ENCODE peak calls at places on chromosome 2, in six cellular contexts. Q is NCI-H1930, Y is Calu3, W is AML-193, P is left ventricle myocardium superior, B is ovary. E is an unnamed sample.

GRCh38 chr2:169775765-169776482 is 22.7 kb upstream of the SSB start:
- DNase-seq in Q (no peak), Y (no peak), W (no peak), P (no peak), B (no peak), E (no peak)

GRCh38 chr2:182098648-182099047 is 113.0 kb downstream of the PPP1R1C start:
- DNase-seq in Q (no peak), Y (no peak), W (no peak), P (no peak), B (no peak), E (no peak)

GRCh38 chr2:36561223-36561944 is 36.6 kb downstream of the FEZ2 start:
- DNase-seq in Q (no peak), Y (peak), W (no peak), P (no peak), B (no peak), E (peak)

GRCh38 chr2:145095641-145096435 is 575.9 kb upstream of the ZEB2 start:
- DNase-seq in Q (no peak), Y (no peak), W (no peak), P (no peak), B (no peak), E (no peak)

GRCh38 chr2:195319548-195320415 is 337.2 kb upstream of the SLC39A10 start:
- DNase-seq in Q (no peak), Y (no peak), W (no peak), P (no peak), B (no peak), E (peak)

GRCh38 chr2:30470426-30470825 is 23.4 kb downstream of the LCLAT1 start:
- DNase-seq in Q (no peak), Y (no peak), W (no peak), P (no peak), B (no peak), E (no peak)

GRCh38 chr2:149715005-149715592 is 127.5 kb upstream of the MMADHC start:
- DNase-seq in Q (no peak), Y (peak), W (peak), P (no peak), B (no peak), E (peak)

GRCh38 chr2:241049739-241050623 is 51.6 kb downstream of the SNED1 start:
- DNase-seq in Q (no peak), Y (no peak), W (no peak), P (no peak), B (no peak), E (peak)

GRCh38 chr2:46913471-46914381 is 1.9 kb downstream of the MCFD2 start:
- DNase-seq in Q (peak), Y (peak), W (no peak), P (no peak), B (no peak), E (no peak)

GRCh38 chr2:238247841-238248440 is 8.1 kb upstream of the HES6 start:
- DNase-seq in Q (no peak), Y (no peak), W (no peak), P (peak), B (no peak), E (no peak)

GRCh38 chr2:47208852-47209606 is 53.9 kb upstream of the STPG4 start:
- DNase-seq in Q (no peak), Y (peak), W (no peak), P (no peak), B (no peak), E (no peak)

GRCh38 chr2:195695002-195695631 is 38.1 kb downstream of the SLC39A10 start:
- DNase-seq in Q (no peak), Y (no peak), W (no peak), P (no peak), B (no peak), E (no peak)

GRCh38 chr2:10494351-10495066 is 46.4 kb upstream of the ODC1 start:
- DNase-seq in Q (no peak), Y (no peak), W (no peak), P (no peak), B (no peak), E (no peak)

GRCh38 chr2:135066710-135067109 is 14.6 kb downstream of the RAB3GAP1 start:
- DNase-seq in Q (no peak), Y (no peak), W (no peak), P (no peak), B (no peak), E (no peak)

GRCh38 chr2:95158441-95158840 is 1.2 kb downstream of the ZNF514 start:
- DNase-seq in Q (no peak), Y (no peak), W (no peak), P (no peak), B (no peak), E (no peak)

GRCh38 chr2:101234169-101234938 is 18.3 kb upstream of the CNOT11 start:
- DNase-seq in Q (no peak), Y (peak), W (no peak), P (no peak), B (no peak), E (no peak)

GRCh38 chr2:32289165-32290054 is 11.7 kb downstream of the YIPF4 start:
- DNase-seq in Q (no peak), Y (peak), W (peak), P (no peak), B (no peak), E (peak)

GRCh38 chr2:38092196-38092902 is 16.4 kb upstream of the CYP1B1 start:
- DNase-seq in Q (no peak), Y (no peak), W (no peak), P (peak), B (no peak), E (peak)